ENCODE peak calls at places on chromosomes 5 and 9, in ten cellular contexts. One of them, this sample, is unnamed.
A peak's percentile ranks its signal among the peaks of the same experiment; 100 is the strongest.

GRCh38 chr9:97906236-97906831 is 16.0 kb downstream of the TRMO start:
- DNase-seq in stimulated activated CD4-positive, alpha-beta T cell treated with anti-CD3 and anti-CD28 coated beads, Interleukin-12 subunit alpha, Interleukin-12 subunit beta, amount 100 ng/mL, for 4 hours: no peak
- DNase-seq in tibial nerve: no peak
- DNase-seq in iPS DF 19.7: no peak
- DNase-seq in H7: no peak
- DNase-seq in amygdala: peak; percentile 27
- DNase-seq in prostate gland: no peak
- DNase-seq in effector CD8-positive, alpha-beta T cell: no peak
- DNase-seq in RPMI7951: no peak
- DNase-seq in neural crest cell: no peak
- DNase-seq in this sample: no peak

GRCh38 chr5:1167728-1168709 is 33.4 kb upstream of the SLC6A19 start:
- DNase-seq in stimulated activated CD4-positive, alpha-beta T cell treated with anti-CD3 and anti-CD28 coated beads, Interleukin-12 subunit alpha, Interleukin-12 subunit beta, amount 100 ng/mL, for 4 hours: peak; percentile 59
- DNase-seq in tibial nerve: peak; percentile 75
- DNase-seq in iPS DF 19.7: peak; percentile 33
- DNase-seq in H7: peak; percentile 91
- DNase-seq in amygdala: peak; percentile 43
- DNase-seq in prostate gland: peak; percentile 72
- DNase-seq in effector CD8-positive, alpha-beta T cell: peak; percentile 50
- DNase-seq in RPMI7951: peak; percentile 76
- DNase-seq in neural crest cell: peak; percentile 77
- DNase-seq in this sample: no peak

GRCh38 chr5:1235379-1235778 is 10.2 kb downstream of the SLC6A18 start:
- DNase-seq in stimulated activated CD4-positive, alpha-beta T cell treated with anti-CD3 and anti-CD28 coated beads, Interleukin-12 subunit alpha, Interleukin-12 subunit beta, amount 100 ng/mL, for 4 hours: no peak
- DNase-seq in tibial nerve: no peak
- DNase-seq in iPS DF 19.7: no peak
- DNase-seq in H7: no peak
- DNase-seq in amygdala: no peak
- DNase-seq in prostate gland: no peak
- DNase-seq in effector CD8-positive, alpha-beta T cell: no peak
- DNase-seq in RPMI7951: peak; percentile 3
- DNase-seq in neural crest cell: no peak
- DNase-seq in this sample: no peak

GRCh38 chr9:123686131-123686848 is 243.6 kb downstream of the DENND1A start:
- DNase-seq in stimulated activated CD4-positive, alpha-beta T cell treated with anti-CD3 and anti-CD28 coated beads, Interleukin-12 subunit alpha, Interleukin-12 subunit beta, amount 100 ng/mL, for 4 hours: no peak
- DNase-seq in tibial nerve: peak; percentile 8
- DNase-seq in iPS DF 19.7: no peak
- DNase-seq in H7: no peak
- DNase-seq in amygdala: no peak
- DNase-seq in prostate gland: peak; percentile 33
- DNase-seq in effector CD8-positive, alpha-beta T cell: no peak
- DNase-seq in RPMI7951: peak; percentile 5
- DNase-seq in neural crest cell: no peak
- DNase-seq in this sample: no peak

GRCh38 chr9:113530022-113530635 is 66.6 kb downstream of the RGS3 start:
- DNase-seq in stimulated activated CD4-positive, alpha-beta T cell treated with anti-CD3 and anti-CD28 coated beads, Interleukin-12 subunit alpha, Interleukin-12 subunit beta, amount 100 ng/mL, for 4 hours: no peak
- DNase-seq in tibial nerve: no peak
- DNase-seq in iPS DF 19.7: no peak
- DNase-seq in H7: no peak
- DNase-seq in amygdala: no peak
- DNase-seq in prostate gland: no peak
- DNase-seq in effector CD8-positive, alpha-beta T cell: no peak
- DNase-seq in RPMI7951: no peak
- DNase-seq in neural crest cell: no peak
- DNase-seq in this sample: no peak

GRCh38 chr9:126413470-126414051 is 86.9 kb downstream of the MVB12B start:
- DNase-seq in stimulated activated CD4-positive, alpha-beta T cell treated with anti-CD3 and anti-CD28 coated beads, Interleukin-12 subunit alpha, Interleukin-12 subunit beta, amount 100 ng/mL, for 4 hours: no peak
- DNase-seq in tibial nerve: no peak
- DNase-seq in iPS DF 19.7: no peak
- DNase-seq in H7: no peak
- DNase-seq in amygdala: no peak
- DNase-seq in prostate gland: no peak
- DNase-seq in effector CD8-positive, alpha-beta T cell: no peak
- DNase-seq in RPMI7951: no peak
- DNase-seq in neural crest cell: no peak
- DNase-seq in this sample: no peak

GRCh38 chr9:134942011-134942410 is 24.3 kb upstream of the FCN1 start:
- DNase-seq in stimulated activated CD4-positive, alpha-beta T cell treated with anti-CD3 and anti-CD28 coated beads, Interleukin-12 subunit alpha, Interleukin-12 subunit beta, amount 100 ng/mL, for 4 hours: no peak
- DNase-seq in tibial nerve: no peak
- DNase-seq in iPS DF 19.7: no peak
- DNase-seq in H7: peak; percentile 36
- DNase-seq in amygdala: no peak
- DNase-seq in prostate gland: no peak
- DNase-seq in effector CD8-positive, alpha-beta T cell: no peak
- DNase-seq in RPMI7951: no peak
- DNase-seq in neural crest cell: no peak
- DNase-seq in this sample: no peak

GRCh38 chr9:135886147-135886981 is 21.0 kb downstream of the CAMSAP1 start:
- DNase-seq in stimulated activated CD4-positive, alpha-beta T cell treated with anti-CD3 and anti-CD28 coated beads, Interleukin-12 subunit alpha, Interleukin-12 subunit beta, amount 100 ng/mL, for 4 hours: no peak
- DNase-seq in tibial nerve: no peak
- DNase-seq in iPS DF 19.7: no peak
- DNase-seq in H7: no peak
- DNase-seq in amygdala: no peak
- DNase-seq in prostate gland: no peak
- DNase-seq in effector CD8-positive, alpha-beta T cell: no peak
- DNase-seq in RPMI7951: no peak
- DNase-seq in neural crest cell: no peak
- DNase-seq in this sample: no peak

GRCh38 chr5:4082966-4083564 is 487.4 kb downstream of the IRX1 start:
- DNase-seq in stimulated activated CD4-positive, alpha-beta T cell treated with anti-CD3 and anti-CD28 coated beads, Interleukin-12 subunit alpha, Interleukin-12 subunit beta, amount 100 ng/mL, for 4 hours: no peak
- DNase-seq in tibial nerve: no peak
- DNase-seq in iPS DF 19.7: no peak
- DNase-seq in H7: no peak
- DNase-seq in amygdala: no peak
- DNase-seq in prostate gland: no peak
- DNase-seq in effector CD8-positive, alpha-beta T cell: no peak
- DNase-seq in RPMI7951: no peak
- DNase-seq in neural crest cell: no peak
- DNase-seq in this sample: no peak

GRCh38 chr5:160009591-160009989 is 651 bp downstream of the TTC1 start:
- DNase-seq in stimulated activated CD4-positive, alpha-beta T cell treated with anti-CD3 and anti-CD28 coated beads, Interleukin-12 subunit alpha, Interleukin-12 subunit beta, amount 100 ng/mL, for 4 hours: no peak
- DNase-seq in tibial nerve: no peak
- DNase-seq in iPS DF 19.7: no peak
- DNase-seq in H7: peak; percentile 16
- DNase-seq in amygdala: no peak
- DNase-seq in prostate gland: no peak
- DNase-seq in effector CD8-positive, alpha-beta T cell: no peak
- DNase-seq in RPMI7951: no peak
- DNase-seq in neural crest cell: no peak
- DNase-seq in this sample: no peak

GRCh38 chr9:114288233-114289051 is 34.5 kb upstream of the ORM1 start:
- DNase-seq in stimulated activated CD4-positive, alpha-beta T cell treated with anti-CD3 and anti-CD28 coated beads, Interleukin-12 subunit alpha, Interleukin-12 subunit beta, amount 100 ng/mL, for 4 hours: no peak
- DNase-seq in tibial nerve: no peak
- DNase-seq in iPS DF 19.7: no peak
- DNase-seq in H7: peak; percentile 89
- DNase-seq in amygdala: no peak
- DNase-seq in prostate gland: no peak
- DNase-seq in effector CD8-positive, alpha-beta T cell: no peak
- DNase-seq in RPMI7951: peak; percentile 92
- DNase-seq in neural crest cell: no peak
- DNase-seq in this sample: peak; percentile 1

GRCh38 chr9:101235105-101235866 is 149.5 kb downstream of the BAAT start:
- DNase-seq in stimulated activated CD4-positive, alpha-beta T cell treated with anti-CD3 and anti-CD28 coated beads, Interleukin-12 subunit alpha, Interleukin-12 subunit beta, amount 100 ng/mL, for 4 hours: no peak
- DNase-seq in tibial nerve: no peak
- DNase-seq in iPS DF 19.7: no peak
- DNase-seq in H7: no peak
- DNase-seq in amygdala: no peak
- DNase-seq in prostate gland: no peak
- DNase-seq in effector CD8-positive, alpha-beta T cell: no peak
- DNase-seq in RPMI7951: no peak
- DNase-seq in neural crest cell: no peak
- DNase-seq in this sample: no peak

GRCh38 chr9:107175039-107175438 is 108.0 kb upstream of the RAD23B start:
- DNase-seq in stimulated activated CD4-positive, alpha-beta T cell treated with anti-CD3 and anti-CD28 coated beads, Interleukin-12 subunit alpha, Interleukin-12 subunit beta, amount 100 ng/mL, for 4 hours: no peak
- DNase-seq in tibial nerve: no peak
- DNase-seq in iPS DF 19.7: no peak
- DNase-seq in H7: no peak
- DNase-seq in amygdala: no peak
- DNase-seq in prostate gland: no peak
- DNase-seq in effector CD8-positive, alpha-beta T cell: no peak
- DNase-seq in RPMI7951: no peak
- DNase-seq in neural crest cell: no peak
- DNase-seq in this sample: no peak

GRCh38 chr5:35780236-35780635 is 76.5 kb upstream of the IL7R start:
- DNase-seq in stimulated activated CD4-positive, alpha-beta T cell treated with anti-CD3 and anti-CD28 coated beads, Interleukin-12 subunit alpha, Interleukin-12 subunit beta, amount 100 ng/mL, for 4 hours: no peak
- DNase-seq in tibial nerve: no peak
- DNase-seq in iPS DF 19.7: no peak
- DNase-seq in H7: no peak
- DNase-seq in amygdala: no peak
- DNase-seq in prostate gland: no peak
- DNase-seq in effector CD8-positive, alpha-beta T cell: peak; percentile 7
- DNase-seq in RPMI7951: no peak
- DNase-seq in neural crest cell: no peak
- DNase-seq in this sample: no peak

GRCh38 chr5:125813221-125813974 is 609.8 kb upstream of the GRAMD2B start:
- DNase-seq in stimulated activated CD4-positive, alpha-beta T cell treated with anti-CD3 and anti-CD28 coated beads, Interleukin-12 subunit alpha, Interleukin-12 subunit beta, amount 100 ng/mL, for 4 hours: no peak
- DNase-seq in tibial nerve: no peak
- DNase-seq in iPS DF 19.7: no peak
- DNase-seq in H7: no peak
- DNase-seq in amygdala: no peak
- DNase-seq in prostate gland: no peak
- DNase-seq in effector CD8-positive, alpha-beta T cell: no peak
- DNase-seq in RPMI7951: no peak
- DNase-seq in neural crest cell: no peak
- DNase-seq in this sample: no peak

GRCh38 chr5:172797800-172798199 is 26.8 kb upstream of the DUSP1 start:
- DNase-seq in stimulated activated CD4-positive, alpha-beta T cell treated with anti-CD3 and anti-CD28 coated beads, Interleukin-12 subunit alpha, Interleukin-12 subunit beta, amount 100 ng/mL, for 4 hours: no peak
- DNase-seq in tibial nerve: no peak
- DNase-seq in iPS DF 19.7: no peak
- DNase-seq in H7: no peak
- DNase-seq in amygdala: no peak
- DNase-seq in prostate gland: no peak
- DNase-seq in effector CD8-positive, alpha-beta T cell: no peak
- DNase-seq in RPMI7951: no peak
- DNase-seq in neural crest cell: no peak
- DNase-seq in this sample: no peak

GRCh38 chr9:109242751-109243150 is 75.7 kb upstream of the FRRS1L start:
- DNase-seq in stimulated activated CD4-positive, alpha-beta T cell treated with anti-CD3 and anti-CD28 coated beads, Interleukin-12 subunit alpha, Interleukin-12 subunit beta, amount 100 ng/mL, for 4 hours: no peak
- DNase-seq in tibial nerve: no peak
- DNase-seq in iPS DF 19.7: no peak
- DNase-seq in H7: no peak
- DNase-seq in amygdala: no peak
- DNase-seq in prostate gland: no peak
- DNase-seq in effector CD8-positive, alpha-beta T cell: no peak
- DNase-seq in RPMI7951: no peak
- DNase-seq in neural crest cell: no peak
- DNase-seq in this sample: no peak

GRCh38 chr9:127803507-127804352 is 1.0 kb downstream of the FPGS start:
- DNase-seq in stimulated activated CD4-positive, alpha-beta T cell treated with anti-CD3 and anti-CD28 coated beads, Interleukin-12 subunit alpha, Interleukin-12 subunit beta, amount 100 ng/mL, for 4 hours: no peak
- DNase-seq in tibial nerve: no peak
- DNase-seq in iPS DF 19.7: no peak
- DNase-seq in H7: no peak
- DNase-seq in amygdala: no peak
- DNase-seq in prostate gland: no peak
- DNase-seq in effector CD8-positive, alpha-beta T cell: no peak
- DNase-seq in RPMI7951: peak; percentile 60
- DNase-seq in neural crest cell: no peak
- DNase-seq in this sample: peak; percentile 59

GRCh38 chr9:68706579-68707201 is 1.6 kb downstream of the PIP5K1B start:
- DNase-seq in stimulated activated CD4-positive, alpha-beta T cell treated with anti-CD3 and anti-CD28 coated beads, Interleukin-12 subunit alpha, Interleukin-12 subunit beta, amount 100 ng/mL, for 4 hours: no peak
- DNase-seq in tibial nerve: no peak
- DNase-seq in iPS DF 19.7: no peak
- DNase-seq in H7: peak; percentile 10
- DNase-seq in amygdala: no peak
- DNase-seq in prostate gland: no peak
- DNase-seq in effector CD8-positive, alpha-beta T cell: no peak
- DNase-seq in RPMI7951: no peak
- DNase-seq in neural crest cell: no peak
- DNase-seq in this sample: no peak

GRCh38 chr9:112970939-112971338 is 41.1 kb downstream of the ZNF883 start:
- DNase-seq in stimulated activated CD4-positive, alpha-beta T cell treated with anti-CD3 and anti-CD28 coated beads, Interleukin-12 subunit alpha, Interleukin-12 subunit beta, amount 100 ng/mL, for 4 hours: no peak
- DNase-seq in tibial nerve: no peak
- DNase-seq in iPS DF 19.7: no peak
- DNase-seq in H7: peak; percentile 13
- DNase-seq in amygdala: no peak
- DNase-seq in prostate gland: no peak
- DNase-seq in effector CD8-positive, alpha-beta T cell: no peak
- DNase-seq in RPMI7951: peak; percentile 28
- DNase-seq in neural crest cell: no peak
- DNase-seq in this sample: no peak

GRCh38 chr5:54458221-54458620 is 2.7 kb downstream of the HSPB3 start:
- DNase-seq in stimulated activated CD4-positive, alpha-beta T cell treated with anti-CD3 and anti-CD28 coated beads, Interleukin-12 subunit alpha, Interleukin-12 subunit beta, amount 100 ng/mL, for 4 hours: no peak
- DNase-seq in tibial nerve: no peak
- DNase-seq in iPS DF 19.7: no peak
- DNase-seq in H7: no peak
- DNase-seq in amygdala: no peak
- DNase-seq in prostate gland: no peak
- DNase-seq in effector CD8-positive, alpha-beta T cell: no peak
- DNase-seq in RPMI7951: no peak
- DNase-seq in neural crest cell: no peak
- DNase-seq in this sample: no peak

GRCh38 chr9:122128432-122129343 is 30.9 kb downstream of the NDUFA8 start:
- DNase-seq in stimulated activated CD4-positive, alpha-beta T cell treated with anti-CD3 and anti-CD28 coated beads, Interleukin-12 subunit alpha, Interleukin-12 subunit beta, amount 100 ng/mL, for 4 hours: no peak
- DNase-seq in tibial nerve: no peak
- DNase-seq in iPS DF 19.7: no peak
- DNase-seq in H7: no peak
- DNase-seq in amygdala: no peak
- DNase-seq in prostate gland: no peak
- DNase-seq in effector CD8-positive, alpha-beta T cell: no peak
- DNase-seq in RPMI7951: no peak
- DNase-seq in neural crest cell: no peak
- DNase-seq in this sample: no peak

GRCh38 chr5:79840085-79840990 is 150.7 kb downstream of the CMYA5 start:
- DNase-seq in stimulated activated CD4-positive, alpha-beta T cell treated with anti-CD3 and anti-CD28 coated beads, Interleukin-12 subunit alpha, Interleukin-12 subunit beta, amount 100 ng/mL, for 4 hours: no peak
- DNase-seq in tibial nerve: no peak
- DNase-seq in iPS DF 19.7: no peak
- DNase-seq in H7: no peak
- DNase-seq in amygdala: no peak
- DNase-seq in prostate gland: no peak
- DNase-seq in effector CD8-positive, alpha-beta T cell: no peak
- DNase-seq in RPMI7951: no peak
- DNase-seq in neural crest cell: no peak
- DNase-seq in this sample: no peak

GRCh38 chr5:60852317-60852716 is 8.2 kb upstream of the ELOVL7 start:
- DNase-seq in stimulated activated CD4-positive, alpha-beta T cell treated with anti-CD3 and anti-CD28 coated beads, Interleukin-12 subunit alpha, Interleukin-12 subunit beta, amount 100 ng/mL, for 4 hours: no peak
- DNase-seq in tibial nerve: no peak
- DNase-seq in iPS DF 19.7: no peak
- DNase-seq in H7: no peak
- DNase-seq in amygdala: no peak
- DNase-seq in prostate gland: no peak
- DNase-seq in effector CD8-positive, alpha-beta T cell: no peak
- DNase-seq in RPMI7951: no peak
- DNase-seq in neural crest cell: no peak
- DNase-seq in this sample: no peak

GRCh38 chr9:128055222-128056040 is 11.7 kb downstream of the NAIF1 start:
- DNase-seq in stimulated activated CD4-positive, alpha-beta T cell treated with anti-CD3 and anti-CD28 coated beads, Interleukin-12 subunit alpha, Interleukin-12 subunit beta, amount 100 ng/mL, for 4 hours: no peak
- DNase-seq in tibial nerve: peak; percentile 40
- DNase-seq in iPS DF 19.7: no peak
- DNase-seq in H7: peak; percentile 62
- DNase-seq in amygdala: peak; percentile 30
- DNase-seq in prostate gland: peak; percentile 63
- DNase-seq in effector CD8-positive, alpha-beta T cell: no peak
- DNase-seq in RPMI7951: no peak
- DNase-seq in neural crest cell: no peak
- DNase-seq in this sample: no peak

GRCh38 chr5:14213813-14214585 is 70.9 kb downstream of the TRIO start:
- DNase-seq in stimulated activated CD4-positive, alpha-beta T cell treated with anti-CD3 and anti-CD28 coated beads, Interleukin-12 subunit alpha, Interleukin-12 subunit beta, amount 100 ng/mL, for 4 hours: no peak
- DNase-seq in tibial nerve: no peak
- DNase-seq in iPS DF 19.7: no peak
- DNase-seq in H7: peak; percentile 44
- DNase-seq in amygdala: no peak
- DNase-seq in prostate gland: no peak
- DNase-seq in effector CD8-positive, alpha-beta T cell: no peak
- DNase-seq in RPMI7951: no peak
- DNase-seq in neural crest cell: no peak
- DNase-seq in this sample: no peak

GRCh38 chr9:118533850-118534249 is 829.6 kb downstream of the TLR4 start:
- DNase-seq in stimulated activated CD4-positive, alpha-beta T cell treated with anti-CD3 and anti-CD28 coated beads, Interleukin-12 subunit alpha, Interleukin-12 subunit beta, amount 100 ng/mL, for 4 hours: no peak
- DNase-seq in tibial nerve: no peak
- DNase-seq in iPS DF 19.7: no peak
- DNase-seq in H7: no peak
- DNase-seq in amygdala: no peak
- DNase-seq in prostate gland: no peak
- DNase-seq in effector CD8-positive, alpha-beta T cell: no peak
- DNase-seq in RPMI7951: no peak
- DNase-seq in neural crest cell: no peak
- DNase-seq in this sample: no peak

GRCh38 chr9:121650220-121651013 is 1.0 kb upstream of the DAB2IP start:
- DNase-seq in stimulated activated CD4-positive, alpha-beta T cell treated with anti-CD3 and anti-CD28 coated beads, Interleukin-12 subunit alpha, Interleukin-12 subunit beta, amount 100 ng/mL, for 4 hours: no peak
- DNase-seq in tibial nerve: no peak
- DNase-seq in iPS DF 19.7: peak; percentile 52
- DNase-seq in H7: peak; percentile 92
- DNase-seq in amygdala: no peak
- DNase-seq in prostate gland: no peak
- DNase-seq in effector CD8-positive, alpha-beta T cell: no peak
- DNase-seq in RPMI7951: peak; percentile 26
- DNase-seq in neural crest cell: peak; percentile 81
- DNase-seq in this sample: no peak

This sample was measured in thoracic aorta.